ENCODE peak calls at places on chromosome 22, in eight cellular contexts. C is tibial nerve; D is cardiac muscle cell; Q is CD4-positive, alpha-beta T cell; Y is hepatocyte; R is stomach; P is heart right ventricle; V is choroid plexus epithelial cell. N is an unnamed sample.

GRCh38 chr22:45008853-45009751 is 703 bp downstream of the PHF21B start:
- DNase-seq in C (no peak), D (peak), Q (no peak), Y (peak), R (no peak), P (no peak), V (peak), N (no peak)

GRCh38 chr22:48740086-48740730 is 1087.5 kb downstream of the BRD1 start:
- DNase-seq in C (no peak), D (no peak), Q (no peak), Y (peak), R (peak), P (no peak), V (no peak), N (no peak)

GRCh38 chr22:46288846-46289243 is 7.8 kb upstream of the GTSE1 start:
- DNase-seq in C (no peak), D (no peak), Q (no peak), Y (no peak), R (no peak), P (no peak), V (no peak), N (no peak)

GRCh38 chr22:42364641-42365336 is 67.4 kb downstream of the NFAM1 start:
- DNase-seq in C (no peak), D (no peak), Q (no peak), Y (no peak), R (no peak), P (no peak), V (peak), N (peak)

GRCh38 chr22:49216579-49216978 is 611.1 kb downstream of the BRD1 start:
- DNase-seq in C (no peak), D (no peak), Q (no peak), Y (no peak), R (peak), P (no peak), V (no peak), N (no peak)

GRCh38 chr22:25149014-25149413 is 50.6 kb upstream of the CRYBB3 start:
- DNase-seq in C (no peak), D (no peak), Q (no peak), Y (no peak), R (no peak), P (no peak), V (no peak), N (no peak)

GRCh38 chr22:41907436-41908401 is 7.2 kb downstream of the SHISA8 start:
- DNase-seq in C (no peak), D (no peak), Q (no peak), Y (no peak), R (no peak), P (no peak), V (no peak), N (no peak)

GRCh38 chr22:27207907-27208306 is 550.5 kb downstream of the MIAT start:
- DNase-seq in C (no peak), D (no peak), Q (no peak), Y (no peak), R (no peak), P (no peak), V (peak), N (no peak)

GRCh38 chr22:40258463-40259046 is 80.8 kb downstream of the TNRC6B start:
- DNase-seq in C (no peak), D (no peak), Q (no peak), Y (peak), R (no peak), P (no peak), V (peak), N (no peak)

GRCh38 chr22:22848364-22848866 is 39.2 kb upstream of the IGLL5 start:
- DNase-seq in C (peak), D (no peak), Q (peak), Y (peak), R (peak), P (peak), V (peak), N (no peak)

GRCh38 chr22:45645526-45646414 is 25.9 kb upstream of the ATXN10 start:
- DNase-seq in C (peak), D (peak), Q (peak), Y (peak), R (peak), P (peak), V (peak), N (peak)

GRCh38 chr22:17733484-17733883 is 40.8 kb downstream of the BID start:
- DNase-seq in C (no peak), D (no peak), Q (no peak), Y (no peak), R (no peak), P (no peak), V (no peak), N (no peak)

DNA sequence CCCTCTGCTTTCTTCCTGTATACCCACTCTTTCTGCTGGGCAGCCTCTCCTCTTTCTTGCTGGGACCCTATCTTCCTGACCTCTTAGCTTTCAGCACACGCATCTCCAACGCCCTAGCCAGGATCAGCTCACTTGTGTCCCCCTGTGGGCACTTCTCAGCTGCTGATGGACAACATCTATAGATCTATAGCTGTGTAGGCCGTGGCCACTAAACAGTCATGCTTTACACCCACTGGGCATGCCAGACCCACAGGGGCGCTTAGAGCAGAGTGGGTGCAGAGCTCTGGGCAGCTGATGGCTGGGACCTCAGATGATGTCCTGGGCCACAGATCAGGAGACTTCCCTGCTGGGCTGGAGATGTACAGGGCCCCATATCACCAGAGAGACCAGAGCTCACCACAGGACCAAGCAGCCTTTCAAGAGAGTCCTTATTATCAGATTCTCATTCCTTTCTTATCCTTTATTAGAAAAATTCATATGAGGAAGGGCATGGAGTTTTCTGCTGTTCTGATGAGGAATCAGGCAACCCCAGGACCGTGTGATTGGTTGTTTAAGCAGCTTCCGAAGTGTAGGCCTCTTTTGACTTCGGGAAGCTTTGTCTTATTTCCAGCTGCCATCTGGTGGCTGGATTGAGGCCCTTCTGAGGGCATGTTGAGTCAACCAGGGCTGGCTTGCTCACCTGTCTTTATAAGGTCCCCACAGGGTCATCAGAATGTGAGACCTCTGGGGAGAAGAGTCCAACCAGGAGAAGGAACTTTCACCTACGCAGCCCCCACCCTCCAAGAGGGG is 60.5 kb downstream of the OSBP2 start:
- DNase-seq in C (no peak), D (peak), Q (peak), Y (peak), R (peak), P (no peak), V (peak), N (peak)
- TF ChIP-seq CTCF in C (peak), D (peak), Q (no peak), Y (peak), R (peak), P (peak), V (peak), N (peak)

GRCh38 chr22:37287550-37287951 is 5.2 kb downstream of the CYTH4 start:
- DNase-seq in C (no peak), D (no peak), Q (no peak), Y (no peak), R (no peak), P (no peak), V (no peak), N (no peak)
- TF ChIP-seq CTCF in C (no peak), D (no peak), Q (no peak), Y (no peak), R (no peak), P (no peak), V (no peak), N (no peak)

GRCh38 chr22:50500452-50500851 is 7.0 kb downstream of the LMF2 start:
- DNase-seq in C (no peak), D (no peak), Q (no peak), Y (peak), R (no peak), P (no peak), V (no peak), N (no peak)
- TF ChIP-seq CTCF in C (no peak), D (no peak), Q (no peak), Y (no peak), R (no peak), P (no peak), V (no peak), N (no peak)

GRCh38 chr22:33129621-33130020 is 71.4 kb upstream of the SYN3 start:
- DNase-seq in C (no peak), D (no peak), Q (no peak), Y (no peak), R (no peak), P (no peak), V (no peak), N (no peak)

GRCh38 chr22:33124471-33124870 is 66.3 kb upstream of the SYN3 start:
- DNase-seq in C (no peak), D (no peak), Q (no peak), Y (no peak), R (no peak), P (no peak), V (no peak), N (no peak)

GRCh38 chr22:33130473-33130872 is 72.3 kb upstream of the SYN3 start:
- DNase-seq in C (no peak), D (no peak), Q (no peak), Y (no peak), R (no peak), P (no peak), V (no peak), N (no peak)

DNA sequence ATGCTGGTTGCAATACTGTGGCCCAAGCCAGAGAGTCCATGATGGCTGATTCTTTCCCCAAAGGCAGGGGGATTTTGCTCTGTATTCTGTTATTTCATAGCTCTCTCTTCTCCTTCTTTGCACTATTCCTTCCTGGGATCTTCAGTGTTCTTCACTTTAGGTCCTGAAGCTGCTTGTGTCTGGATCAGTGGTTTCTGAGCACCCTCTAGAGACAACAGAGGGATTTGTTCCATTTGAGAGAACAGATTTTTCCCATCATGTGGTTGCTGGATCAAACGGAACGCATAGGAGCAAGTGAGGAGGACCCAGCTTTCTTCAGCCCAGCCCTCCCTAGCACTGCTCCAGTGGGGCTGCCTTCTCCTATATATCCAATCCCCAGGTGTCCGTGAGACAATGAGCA is 68.7 kb upstream of the SYN3 start:
- DNase-seq in C (no peak), D (peak), Q (no peak), Y (peak), R (no peak), P (no peak), V (peak), N (no peak)
- TF ChIP-seq CTCF in C (no peak), D (no peak), Q (no peak), Y (peak), R (no peak), P (peak), V (no peak), N (no peak)

DNA sequence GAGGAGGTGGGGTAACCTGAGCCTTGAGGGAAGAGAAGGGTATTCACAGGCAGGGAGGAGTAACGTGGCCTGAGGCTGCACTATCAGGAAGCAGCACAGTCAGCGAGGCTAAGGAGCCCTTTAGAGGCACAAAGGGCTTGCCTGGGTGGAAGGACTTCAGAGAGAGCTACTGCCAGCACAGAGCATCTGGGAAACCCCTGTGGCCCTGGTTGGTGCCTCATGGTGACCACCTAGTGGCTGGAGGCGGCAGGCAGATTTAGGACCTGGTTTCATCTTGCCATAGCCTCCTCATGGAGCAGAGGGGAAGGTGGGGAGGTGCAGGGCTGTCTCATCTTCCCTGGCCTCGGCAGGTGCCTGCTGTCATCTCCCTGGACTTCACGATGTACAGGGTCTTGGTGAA is 64.5 kb downstream of the MPPED1 start:
- DNase-seq in C (no peak), D (no peak), Q (no peak), Y (no peak), R (no peak), P (no peak), V (no peak), N (no peak)
- TF ChIP-seq CTCF in C (no peak), D (no peak), Q (no peak), Y (no peak), R (no peak), P (no peak), V (no peak), N (no peak)

DNA sequence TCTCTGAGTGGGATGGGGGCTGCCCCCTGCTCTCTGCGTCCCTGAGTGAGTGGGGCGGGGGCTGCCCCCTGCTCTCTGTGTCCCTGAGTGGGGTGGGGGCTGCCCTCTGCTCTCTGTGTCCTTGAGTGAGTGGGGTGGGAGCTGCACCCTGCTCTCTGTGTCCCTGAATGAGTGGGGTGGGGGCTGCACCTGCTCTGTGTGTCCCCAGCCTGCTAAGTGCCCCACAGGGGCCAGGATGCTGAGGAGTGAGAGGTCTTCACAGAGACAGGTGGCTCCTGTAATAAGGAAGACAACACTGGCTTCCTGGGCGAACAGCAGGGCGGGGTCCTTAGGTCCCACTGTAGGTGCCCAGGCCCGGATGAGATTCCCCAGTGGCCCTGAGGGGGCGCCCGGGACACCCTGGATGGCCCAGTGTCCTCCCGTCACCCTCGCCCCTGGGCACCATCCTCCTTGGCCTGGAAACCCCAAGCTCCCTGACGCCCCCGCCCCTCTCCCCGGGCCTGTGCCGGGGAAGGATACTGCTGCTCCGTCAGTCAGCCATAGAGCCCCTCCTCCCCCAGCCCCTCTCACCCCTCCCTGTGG is 3.8 kb upstream of the CCDC188 start:
- DNase-seq in C (no peak), D (no peak), Q (no peak), Y (no peak), R (no peak), P (no peak), V (no peak), N (no peak)
- TF ChIP-seq CTCF in C (no peak), D (no peak), Q (no peak), Y (no peak), R (no peak), P (no peak), V (peak), N (no peak)

GRCh38 chr22:43821606-43822425 is 9.7 kb upstream of the EFCAB6 start:
- DNase-seq in C (no peak), D (no peak), Q (no peak), Y (peak), R (no peak), P (no peak), V (no peak), N (no peak)
- TF ChIP-seq CTCF in C (no peak), D (no peak), Q (no peak), Y (no peak), R (no peak), P (no peak), V (no peak), N (no peak)

DNA sequence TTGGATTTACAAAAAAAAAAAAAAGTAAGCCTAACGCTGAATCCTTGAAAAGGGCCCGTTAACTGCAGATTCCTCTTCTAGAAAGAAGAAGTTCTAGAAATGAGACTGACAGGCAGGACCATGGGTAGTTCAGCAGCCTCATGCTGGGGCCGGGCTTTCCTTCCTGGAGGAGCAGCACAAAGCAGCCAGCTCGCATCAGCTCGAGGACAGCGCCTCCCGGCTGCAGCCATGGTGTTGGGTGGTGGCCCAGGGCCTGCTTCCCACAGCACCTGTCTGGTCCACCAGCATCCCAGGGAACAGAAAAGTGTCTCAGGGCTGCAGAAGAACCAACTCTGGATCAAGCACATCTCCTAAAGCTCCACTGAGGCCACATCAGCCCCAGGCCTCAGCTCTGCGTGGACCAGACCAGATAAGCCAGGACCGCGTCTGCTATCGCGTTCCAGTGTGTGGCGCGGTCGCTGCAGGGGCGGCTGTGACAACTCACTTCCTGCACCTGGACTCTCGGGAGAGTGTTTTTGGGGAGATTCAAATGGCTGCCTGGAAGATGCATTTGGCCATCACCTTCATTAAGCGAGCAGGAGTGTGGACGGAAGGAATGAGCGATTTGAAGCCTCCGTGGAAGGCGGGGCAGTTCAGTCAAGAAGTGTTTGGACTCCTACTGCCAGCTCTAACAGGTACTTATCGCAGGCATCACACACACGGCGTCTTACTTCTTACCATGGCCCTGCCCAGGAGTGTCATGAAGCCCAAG is 53.5 kb downstream of the MYH9 start:
- DNase-seq in C (no peak), D (no peak), Q (no peak), Y (no peak), R (no peak), P (peak), V (no peak), N (no peak)
- TF ChIP-seq CTCF in C (no peak), D (peak), Q (no peak), Y (peak), R (peak), P (peak), V (peak), N (peak)

GRCh38 chr22:36480941-36481392 is 473 bp downstream of the TXN2 start:
- DNase-seq in C (no peak), D (no peak), Q (no peak), Y (no peak), R (no peak), P (no peak), V (no peak), N (no peak)

GRCh38 chr22:36481393-36482168 is at the start of gene TXN2:
- DNase-seq in C (peak), D (peak), Q (peak), Y (peak), R (peak), P (peak), V (peak), N (peak)

GRCh38 chr22:36486619-36487384 is 5.4 kb upstream of the TXN2 start:
- DNase-seq in C (no peak), D (peak), Q (peak), Y (peak), R (peak), P (no peak), V (peak), N (no peak)
- TF ChIP-seq CTCF in C (peak), D (peak), Q (peak), Y (peak), R (peak), P (peak), V (peak), N (peak)

GRCh38 chr22:29627196-29627535 is 23.7 kb downstream of the NF2 start:
- DNase-seq in C (no peak), D (no peak), Q (no peak), Y (no peak), R (no peak), P (no peak), V (no peak), N (no peak)

GRCh38 chr22:29623059-29623458 is 19.6 kb downstream of the NF2 start:
- DNase-seq in C (no peak), D (no peak), Q (no peak), Y (no peak), R (no peak), P (no peak), V (no peak), N (no peak)

GRCh38 chr22:29626497-29627195 is 23.2 kb downstream of the NF2 start:
- DNase-seq in C (no peak), D (no peak), Q (no peak), Y (no peak), R (no peak), P (no peak), V (peak), N (peak)

GRCh38 chr22:29623553-29624169 is 20.2 kb downstream of the NF2 start:
- DNase-seq in C (no peak), D (no peak), Q (no peak), Y (no peak), R (no peak), P (no peak), V (no peak), N (no peak)

DNA sequence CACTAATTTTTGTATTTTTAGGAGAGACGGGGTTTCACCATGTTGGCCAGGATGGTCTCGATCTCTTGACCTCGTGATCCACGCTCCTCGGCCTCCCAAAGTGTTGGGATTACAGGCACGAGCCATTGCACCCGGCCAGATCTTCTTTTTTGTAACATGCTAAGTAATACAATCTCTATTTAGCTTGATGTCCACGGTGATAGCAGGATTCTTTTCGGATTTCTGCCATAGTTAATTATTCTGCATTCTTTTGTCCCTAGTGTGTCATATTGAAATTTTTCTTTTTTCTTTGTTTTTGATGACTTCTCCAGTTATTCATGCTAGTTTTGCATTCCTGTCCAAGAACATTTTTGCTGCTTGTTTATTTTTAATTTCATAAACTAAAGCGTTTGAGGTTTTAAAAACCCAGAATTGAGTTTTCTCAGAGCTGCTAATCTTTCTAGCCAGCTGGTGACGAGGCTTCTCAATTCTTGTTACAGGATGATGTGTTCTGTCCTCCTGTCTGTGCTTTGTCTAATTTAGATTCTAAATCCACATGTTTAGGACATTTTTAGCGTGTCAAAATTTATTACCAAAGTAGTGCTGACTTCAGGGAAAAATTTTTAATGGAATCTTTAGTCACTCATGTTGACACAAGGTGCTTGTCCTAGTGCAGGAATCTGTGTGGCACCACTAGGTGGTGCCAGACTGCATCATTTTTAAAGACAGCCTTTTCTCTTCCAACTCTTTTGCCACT is 21.8 kb downstream of the NF2 start:
- DNase-seq in C (peak), D (peak), Q (no peak), Y (peak), R (peak), P (no peak), V (peak), N (peak)
- TF ChIP-seq CTCF in C (peak), D (peak), Q (peak), Y (peak), R (peak), P (peak), V (peak), N (peak)

N was measured in HFF-Myc.